ENCODE peak calls at places on chromosomes 3 and 15, in eight cellular contexts. Y is transverse colon, J is IMR-90, G is HCT116, D is esophagus muscularis mucosa, A is suprapubic skin, Z is endothelial cell of umbilical vein, T is A549. F is an unnamed sample.

GRCh38 chr3:4686619-4687018 is 193.5 kb downstream of the ITPR1 start:
- DNase-seq in G (no peak), J (no peak), D (no peak), Z (no peak), T (no peak), Y (no peak), A (no peak), F (no peak)

GRCh38 chr3:70982274-70982673 is 601.3 kb downstream of the FOXP1 start:
- DNase-seq in T (no peak), J (no peak), G (no peak), Y (no peak), D (no peak), A (no peak), Z (no peak), F (no peak)

GRCh38 chr3:73604491-73604890 is 20.2 kb downstream of the PDZRN3 start:
- DNase-seq in A (no peak), D (no peak), Z (no peak), T (no peak), J (peak; percentile 59), Y (no peak), G (no peak), F (no peak)

GRCh38 chr3:126745760-126746394 is 41.8 kb downstream of the CHCHD6 start:
- DNase-seq in A (no peak), D (no peak), G (no peak), J (no peak), T (peak; percentile 44), Y (peak; percentile 77), Z (no peak), F (no peak)

GRCh38 chr3:75171632-75172230 is 492.4 kb upstream of the FRG2C start:
- DNase-seq in Z (no peak), J (peak; percentile 6), D (no peak), A (no peak), G (no peak), T (peak; percentile 7), Y (no peak), F (no peak)

GRCh38 chr3:38002291-38002876 is 11.8 kb downstream of the VILL start:
- DNase-seq in T (no peak), Y (peak; percentile 8), A (peak; percentile 58), J (no peak), D (no peak), G (no peak), Z (no peak), F (no peak)

GRCh38 chr3:16484216-16484615 is 29.3 kb downstream of the RFTN1 start:
- DNase-seq in T (no peak), Y (peak; percentile 42), Z (peak; percentile 91), D (no peak), G (no peak), J (peak; percentile 99), A (no peak), F (peak; percentile 48)

GRCh38 chr15:90412356-90413194 is 24.5 kb downstream of the IQGAP1 start:
- DNase-seq in T (peak; percentile 47), D (no peak), G (peak; percentile 84), J (peak; percentile 67), A (no peak), Y (peak; percentile 66), Z (peak; percentile 55), F (peak; percentile 68)

GRCh38 chr3:49017978-49018706 is at the start of gene DALRD3:
- DNase-seq in D (no peak), J (peak; percentile 51), T (peak; percentile 72), Y (peak; percentile 73), A (peak; percentile 82), G (peak; percentile 79), Z (peak; percentile 68), F (peak; percentile 63)

GRCh38 chr3:78633626-78634025 is 1134.2 kb downstream of the ROBO1 start:
- DNase-seq in Y (no peak), A (no peak), J (peak; percentile 48), Z (no peak), G (no peak), T (no peak), D (no peak), F (no peak)

GRCh38 chr15:66565731-66566130 is at the start of gene LCTL:
- DNase-seq in J (peak; percentile 72), G (no peak), Y (no peak), A (no peak), Z (no peak), D (no peak), T (no peak), F (no peak)

GRCh38 chr15:82095803-82096202 is 50.0 kb upstream of the MEX3B start:
- DNase-seq in D (no peak), T (no peak), Y (no peak), A (no peak), G (no peak), J (no peak), Z (no peak), F (no peak)

GRCh38 chr15:85588657-85589056 is 206.1 kb downstream of the KLHL25 start:
- DNase-seq in D (no peak), T (no peak), J (peak; percentile 65), Z (no peak), A (no peak), Y (no peak), G (no peak), F (no peak)

GRCh38 chr3:178707632-178708031 is 171.4 kb downstream of the KCNMB2 start:
- DNase-seq in J (peak; percentile 36), Y (no peak), Z (no peak), T (no peak), D (no peak), A (no peak), G (no peak), F (no peak)

GRCh38 chr3:194633349-194634004 is at the start of gene TMEM44:
- DNase-seq in A (peak; percentile 84), D (peak; percentile 94), J (peak; percentile 69), G (peak; percentile 72), Y (peak; percentile 90), T (peak; percentile 89), Z (peak; percentile 89), F (peak; percentile 66)

GRCh38 chr3:5122741-5123706 is 932 bp downstream of the ARL8B start:
- DNase-seq in T (peak; percentile 33), Z (peak; percentile 62), G (no peak), D (no peak), A (peak; percentile 78), J (peak; percentile 67), Y (peak; percentile 32), F (no peak)

GRCh38 chr15:44096596-44096995 is 98.5 kb downstream of the FRMD5 start:
- DNase-seq in Z (no peak), T (no peak), G (no peak), J (no peak), D (no peak), Y (no peak), A (no peak), F (no peak)

GRCh38 chr3:18208856-18209255 is 216.3 kb downstream of the SATB1 start:
- DNase-seq in D (no peak), Y (no peak), G (no peak), T (no peak), A (no peak), J (no peak), Z (no peak), F (no peak)

GRCh38 chr3:81920805-81921204 is 159.4 kb upstream of the GBE1 start:
- DNase-seq in Z (no peak), J (no peak), Y (no peak), G (no peak), D (no peak), A (no peak), T (no peak), F (no peak)

GRCh38 chr3:117622130-117622841 is 912.7 kb downstream of the TUSC7 start:
- DNase-seq in G (no peak), Z (peak; percentile 91), T (peak; percentile 40), Y (no peak), J (peak; percentile 95), A (no peak), D (no peak), F (no peak)

DNA sequence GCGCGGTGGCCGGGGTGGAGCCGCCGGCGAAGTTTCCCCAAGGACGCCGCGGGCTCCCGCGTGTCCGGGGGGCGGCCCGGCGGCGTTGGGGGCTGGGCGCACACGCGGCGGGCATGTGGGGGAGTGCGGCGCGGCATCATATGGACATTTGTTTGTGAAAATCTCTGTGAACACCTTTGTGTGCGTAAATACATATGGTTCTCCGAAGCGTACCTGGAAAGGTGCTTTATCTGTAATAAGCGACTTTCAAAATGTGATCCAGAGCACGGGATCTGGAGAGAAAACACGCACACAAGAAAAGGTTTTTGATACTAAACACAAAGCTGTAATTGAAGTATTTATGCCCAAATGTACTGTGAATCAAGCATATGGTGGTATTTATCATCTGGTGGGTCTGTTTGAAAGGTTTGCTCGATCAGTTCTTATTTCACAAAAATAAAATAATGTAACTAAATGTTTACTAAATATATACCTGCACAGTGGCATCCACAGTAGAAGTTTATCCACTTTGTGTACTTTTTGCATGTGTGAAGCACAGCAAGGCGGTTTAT is 727 bp upstream of the TBL1XR1 start:
- DNase-seq in D (no peak), J (no peak), A (no peak), Y (no peak), Z (peak; percentile 58), G (no peak), T (peak; percentile 39), F (no peak)
- TF ChIP-seq POLR2A in D (no peak), J (no peak), A (no peak), Y (no peak), Z (no peak), G (no peak), T (no peak), F (no peak)

DNA sequence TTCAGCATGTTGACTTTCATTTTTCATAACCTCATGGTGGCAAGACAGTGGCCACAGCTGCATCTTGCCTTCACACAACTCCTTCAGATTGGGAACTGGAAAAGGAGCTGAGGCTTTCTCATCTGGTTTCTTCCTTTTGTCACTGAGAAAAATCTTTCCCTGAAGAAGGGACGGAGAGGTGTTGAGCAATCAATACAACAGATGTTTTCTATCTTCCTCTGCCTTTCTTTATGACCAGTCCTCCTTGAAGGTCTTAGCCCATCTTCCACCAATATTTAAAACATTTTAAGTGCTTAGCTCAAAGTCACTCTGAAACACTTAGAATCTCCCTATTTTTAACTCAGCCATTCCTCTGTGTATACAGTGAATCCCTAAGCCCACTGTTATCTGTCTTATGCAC is 11.9 kb downstream of the ZNF660 start:
- DNase-seq in G (no peak), Z (no peak), A (no peak), J (peak; percentile 17), D (no peak), T (no peak), Y (no peak), F (no peak)
- H3K9me3 ChIP-seq in G (no peaks in the 10 kb centered on the region), Z (no peaks in the 10 kb centered on the region), A (peaks cover 25% of the 10 kb centered on the region), J (peaks cover 19% of the 10 kb centered on the region), D (peaks cover 54% of the 10 kb centered on the region), T (peaks cover 8% of the 10 kb centered on the region), Y (peaks cover 22% of the 10 kb centered on the region), F (peaks cover 62% of the 10 kb centered on the region)

GRCh38 chr3:9809615-9810356 is at the start of gene TTLL3:
- DNase-seq in J (peak; percentile 36), T (peak; percentile 60), D (peak; percentile 94), A (peak; percentile 91), Y (peak; percentile 83), Z (peak; percentile 53), G (no peak), F (peak; percentile 62)
- TF ChIP-seq POLR2A in J (no peak), T (peak; percentile 48), D (no peak), A (no peak), Y (peak; percentile 72), Z (peak; percentile 72), G (no peak), F (no peak)

DNA sequence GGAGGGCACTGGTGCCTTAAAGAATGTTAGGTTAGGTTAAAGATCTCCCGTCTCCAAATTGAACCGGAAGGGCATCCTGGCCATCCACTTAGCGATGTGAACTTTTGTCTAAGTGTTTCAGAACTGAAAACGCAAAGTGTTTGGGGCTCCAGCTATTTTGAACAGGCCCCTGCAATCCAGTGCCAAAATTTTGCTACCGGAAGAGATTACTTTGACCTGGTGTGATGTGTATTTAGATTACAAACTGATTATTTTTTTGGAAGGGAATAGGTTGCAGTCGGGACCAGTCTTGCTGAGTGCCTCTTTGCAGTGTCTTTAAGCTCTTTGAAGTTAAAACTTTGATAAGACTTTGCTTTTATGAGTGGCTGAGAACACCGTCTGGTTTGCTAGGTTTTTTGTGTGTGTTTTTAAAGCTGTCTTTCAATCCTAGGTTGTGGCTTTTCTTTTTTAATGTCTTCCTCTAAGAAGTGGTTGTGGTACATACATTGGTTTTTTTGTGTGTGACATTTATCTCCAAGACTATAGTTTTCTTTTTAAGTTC is 179.6 kb downstream of the OR4M2 start:
- DNase-seq in A (no peak), J (no peak), Z (no peak), Y (no peak), D (no peak), G (no peak), T (no peak), F (no peak)
- H3K9me3 ChIP-seq in A (no peaks in the 10 kb centered on the region), J (peaks cover 26% of the 10 kb centered on the region), Z (peaks cover 10% of the 10 kb centered on the region), Y (no peaks in the 10 kb centered on the region), D (no peaks in the 10 kb centered on the region), G (peaks cover 43% of the 10 kb centered on the region), T (no peaks in the 10 kb centered on the region), F (no peaks in the 10 kb centered on the region)

F was measured in breast epithelium.